ENCODE peak calls at places on chromosomes 12 and 14, in five cellular contexts. One of them, this sample, is unnamed.

GRCh38 chr12:53751336-53752191 is at the start of gene CISTR:
- DNase-seq in H1: no peak
- DNase-seq in A549: no peak
- DNase-seq in neural crest cell: no peak
- DNase-seq in natural killer cell: peak
- DNase-seq in this sample: no peak

GRCh38 chr12:120588948-120589930 is 8.0 kb upstream of the POP5 start:
- DNase-seq in H1: no peak
- DNase-seq in A549: no peak
- DNase-seq in natural killer cell: no peak
- DNase-seq in neural crest cell: no peak
- DNase-seq in this sample: no peak

GRCh38 chr12:1580526-1580925 is 13.9 kb downstream of the FBXL14 start:
- DNase-seq in A549: no peak
- DNase-seq in neural crest cell: no peak
- DNase-seq in natural killer cell: no peak
- DNase-seq in H1: no peak
- DNase-seq in this sample: no peak

GRCh38 chr12:101927999-101928398 is 50.6 kb downstream of the DRAM1 start:
- DNase-seq in neural crest cell: no peak
- DNase-seq in A549: no peak
- DNase-seq in H1: no peak
- DNase-seq in natural killer cell: no peak
- DNase-seq in this sample: no peak

GRCh38 chr12:42090899-42091298 is 53.8 kb downstream of the GXYLT1 start:
- DNase-seq in H1: no peak
- DNase-seq in neural crest cell: no peak
- DNase-seq in natural killer cell: no peak
- DNase-seq in A549: no peak
- DNase-seq in this sample: no peak

GRCh38 chr12:2360630-2361170 is 307.9 kb downstream of the CACNA1C start:
- DNase-seq in natural killer cell: no peak
- DNase-seq in H1: no peak
- DNase-seq in neural crest cell: no peak
- DNase-seq in A549: no peak
- DNase-seq in this sample: no peak

GRCh38 chr14:75960219-75960618 is 21.6 kb downstream of the TGFB3 start:
- DNase-seq in A549: no peak
- DNase-seq in neural crest cell: no peak
- DNase-seq in natural killer cell: no peak
- DNase-seq in H1: no peak
- DNase-seq in this sample: no peak

GRCh38 chr14:59490756-59491155 is 6.4 kb downstream of the JKAMP start:
- DNase-seq in natural killer cell: no peak
- DNase-seq in neural crest cell: no peak
- DNase-seq in A549: no peak
- DNase-seq in H1: no peak
- DNase-seq in this sample: no peak

GRCh38 chr12:2183556-2184541 is 131.1 kb downstream of the CACNA1C start:
- DNase-seq in natural killer cell: no peak
- DNase-seq in neural crest cell: no peak
- DNase-seq in A549: peak
- DNase-seq in H1: no peak
- DNase-seq in this sample: no peak

GRCh38 chr14:73383356-73383755 is 75.0 kb downstream of the NUMB start:
- DNase-seq in natural killer cell: no peak
- DNase-seq in neural crest cell: no peak
- DNase-seq in A549: no peak
- DNase-seq in H1: no peak
- DNase-seq in this sample: no peak

GRCh38 chr12:104736307-104736706 is 221.8 kb downstream of the SLC41A2 start:
- DNase-seq in A549: no peak
- DNase-seq in neural crest cell: no peak
- DNase-seq in H1: no peak
- DNase-seq in natural killer cell: no peak
- DNase-seq in this sample: no peak

GRCh38 chr12:132329036-132329738 is at the start of gene GALNT9:
- DNase-seq in A549: no peak
- DNase-seq in neural crest cell: peak
- DNase-seq in natural killer cell: no peak
- DNase-seq in H1: no peak
- DNase-seq in this sample: no peak

GRCh38 chr14:105250008-105250366 is 1.7 kb downstream of the BTBD6 start:
- DNase-seq in neural crest cell: no peak
- DNase-seq in H1: no peak
- DNase-seq in A549: no peak
- DNase-seq in natural killer cell: no peak
- DNase-seq in this sample: no peak

GRCh38 chr12:44774815-44775411 is 101.2 kb downstream of the NELL2 start:
- DNase-seq in H1: peak
- DNase-seq in neural crest cell: peak
- DNase-seq in natural killer cell: peak
- DNase-seq in A549: peak
- DNase-seq in this sample: no peak

DNA sequence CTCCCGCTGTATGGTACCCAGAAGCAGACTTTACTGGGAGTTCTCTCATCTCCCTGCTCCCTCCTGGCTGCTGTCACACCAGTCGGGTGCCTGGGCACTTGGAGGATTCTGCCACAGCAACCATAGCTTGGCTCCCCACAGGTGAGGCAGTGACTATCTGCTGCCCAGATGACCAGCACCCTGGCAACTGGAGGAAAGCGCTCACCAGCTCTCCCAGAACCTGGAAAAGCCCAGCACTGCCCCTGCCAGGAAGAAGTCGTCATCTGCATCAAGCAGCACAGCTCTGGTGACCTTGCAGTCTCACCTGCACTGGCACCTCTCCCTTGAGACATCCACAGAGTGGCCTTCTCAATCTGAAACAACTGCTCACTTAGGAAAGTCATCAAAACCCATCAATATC is 31.9 kb upstream of the TC2N start:
- DNase-seq in neural crest cell: no peak
- DNase-seq in H1: no peak
- DNase-seq in natural killer cell: no peak
- DNase-seq in A549: peak
- DNase-seq in this sample: no peak
- TF ChIP-seq CTCF in neural crest cell: no peak
- TF ChIP-seq CTCF in H1: peak
- TF ChIP-seq CTCF in natural killer cell: no peak
- TF ChIP-seq CTCF in A549: no peak
- TF ChIP-seq CTCF in this sample: no peak

GRCh38 chr12:106228320-106228710 is 19.5 kb downstream of the CKAP4 start:
- DNase-seq in natural killer cell: no peak
- DNase-seq in H1: no peak
- DNase-seq in A549: no peak
- DNase-seq in neural crest cell: no peak
- DNase-seq in this sample: no peak

GRCh38 chr12:106224392-106224706 is 23.5 kb downstream of the CKAP4 start:
- DNase-seq in neural crest cell: no peak
- DNase-seq in natural killer cell: no peak
- DNase-seq in A549: no peak
- DNase-seq in H1: no peak
- DNase-seq in this sample: no peak

GRCh38 chr12:106229036-106229591 is 18.7 kb downstream of the CKAP4 start:
- DNase-seq in H1: no peak
- DNase-seq in A549: no peak
- DNase-seq in natural killer cell: no peak
- DNase-seq in neural crest cell: no peak
- DNase-seq in this sample: no peak

GRCh38 chr12:106227641-106228319 is 20.0 kb downstream of the CKAP4 start:
- DNase-seq in natural killer cell: no peak
- DNase-seq in H1: no peak
- DNase-seq in A549: peak
- DNase-seq in neural crest cell: no peak
- DNase-seq in this sample: peak

DNA sequence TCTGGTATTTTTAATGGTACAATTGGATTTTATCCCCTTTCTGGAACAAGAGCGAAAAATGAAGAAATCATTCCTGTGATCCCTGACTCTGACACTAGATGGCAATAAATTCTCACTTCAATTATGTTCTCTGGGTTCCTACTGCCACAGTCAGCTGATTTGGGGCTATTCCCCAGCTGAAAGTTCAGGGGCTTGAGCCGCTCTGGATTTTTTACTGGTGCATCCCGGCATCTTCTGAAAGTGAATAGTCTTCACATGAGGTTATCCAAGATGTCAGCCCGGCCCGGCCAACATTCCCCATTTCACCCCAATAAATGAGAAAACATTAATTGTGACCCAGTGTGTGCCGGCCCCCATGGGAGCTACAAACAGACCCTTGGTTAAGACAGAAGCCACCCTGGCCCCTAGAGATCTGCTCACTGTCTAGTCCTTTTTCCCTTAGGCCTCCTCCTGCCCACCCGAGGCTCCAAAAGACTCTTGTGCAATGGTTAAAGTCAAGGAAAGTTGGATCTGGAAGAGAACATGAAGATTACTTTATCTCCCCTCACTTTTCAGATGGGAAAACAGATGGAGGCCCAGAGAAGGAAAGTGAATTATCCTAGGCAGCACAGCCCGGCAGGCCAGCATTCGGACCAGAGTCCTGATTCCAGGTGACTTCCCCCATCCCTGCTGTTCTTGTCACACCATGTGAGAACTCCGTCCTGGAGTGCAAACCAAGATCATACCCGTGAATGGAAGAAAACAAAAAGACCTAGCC is 20.8 kb downstream of the CKAP4 start:
- DNase-seq in neural crest cell: peak
- DNase-seq in H1: no peak
- DNase-seq in A549: peak
- DNase-seq in natural killer cell: no peak
- DNase-seq in this sample: no peak
- TF ChIP-seq CTCF in neural crest cell: peak
- TF ChIP-seq CTCF in H1: peak
- TF ChIP-seq CTCF in A549: peak
- TF ChIP-seq CTCF in natural killer cell: peak
- TF ChIP-seq CTCF in this sample: peak

GRCh38 chr14:96304956-96305355 is 48.9 kb downstream of the BDKRB1 start:
- DNase-seq in natural killer cell: no peak
- DNase-seq in neural crest cell: peak
- DNase-seq in H1: peak
- DNase-seq in A549: peak
- DNase-seq in this sample: no peak

GRCh38 chr14:96299441-96299840 is 43.4 kb downstream of the BDKRB1 start:
- DNase-seq in H1: no peak
- DNase-seq in natural killer cell: no peak
- DNase-seq in neural crest cell: no peak
- DNase-seq in A549: no peak
- DNase-seq in this sample: no peak

GRCh38 chr14:96309128-96309906 is 53.3 kb downstream of the BDKRB1 start:
- DNase-seq in natural killer cell: no peak
- DNase-seq in H1: no peak
- DNase-seq in A549: peak
- DNase-seq in neural crest cell: no peak
- DNase-seq in this sample: no peak

GRCh38 chr14:96307434-96307833 is 51.4 kb downstream of the BDKRB1 start:
- DNase-seq in A549: peak
- DNase-seq in natural killer cell: no peak
- DNase-seq in neural crest cell: no peak
- DNase-seq in H1: no peak
- DNase-seq in this sample: no peak

DNA sequence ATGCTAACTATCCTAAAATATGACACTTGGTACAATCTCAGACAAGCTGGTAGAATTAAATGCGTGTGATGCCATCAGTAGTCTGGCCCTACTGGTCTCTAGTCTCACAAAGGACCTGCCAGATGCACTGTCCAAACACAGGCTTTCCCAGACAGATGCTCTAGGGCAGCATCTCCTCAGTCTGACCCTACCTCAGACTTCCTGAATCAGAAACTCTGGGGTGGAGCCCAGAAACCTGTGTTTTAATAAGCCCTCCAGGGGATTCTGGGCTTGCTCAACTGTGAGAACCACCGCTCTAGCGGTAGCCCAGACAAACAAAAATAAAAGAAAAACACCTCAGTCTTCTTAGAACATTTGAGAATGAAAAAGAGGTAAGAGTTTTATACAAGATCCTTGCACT is 48.0 kb downstream of the BDKRB1 start:
- DNase-seq in H1: no peak
- DNase-seq in natural killer cell: no peak
- DNase-seq in A549: no peak
- DNase-seq in neural crest cell: no peak
- DNase-seq in this sample: no peak
- TF ChIP-seq CTCF in H1: no peak
- TF ChIP-seq CTCF in natural killer cell: no peak
- TF ChIP-seq CTCF in A549: no peak
- TF ChIP-seq CTCF in neural crest cell: no peak
- TF ChIP-seq CTCF in this sample: no peak

GRCh38 chr14:100526057-100526456 is 61.2 kb downstream of the BEGAIN start:
- DNase-seq in A549: no peak
- DNase-seq in H1: no peak
- DNase-seq in natural killer cell: peak
- DNase-seq in neural crest cell: no peak
- DNase-seq in this sample: no peak

GRCh38 chr14:100524233-100524932 is 62.8 kb downstream of the BEGAIN start:
- DNase-seq in neural crest cell: no peak
- DNase-seq in H1: no peak
- DNase-seq in A549: no peak
- DNase-seq in natural killer cell: peak
- DNase-seq in this sample: no peak

GRCh38 chr14:100525615-100526014 is 61.6 kb downstream of the BEGAIN start:
- DNase-seq in A549: no peak
- DNase-seq in H1: no peak
- DNase-seq in natural killer cell: peak
- DNase-seq in neural crest cell: no peak
- DNase-seq in this sample: no peak

GRCh38 chr14:100523536-100524025 is 63.6 kb downstream of the BEGAIN start:
- DNase-seq in neural crest cell: no peak
- DNase-seq in A549: no peak
- DNase-seq in H1: no peak
- DNase-seq in natural killer cell: peak
- DNase-seq in this sample: no peak

GRCh38 chr14:100524933-100525243 is 62.3 kb downstream of the BEGAIN start:
- DNase-seq in natural killer cell: peak
- DNase-seq in A549: peak
- DNase-seq in neural crest cell: peak
- DNase-seq in H1: no peak
- DNase-seq in this sample: no peak
- TF ChIP-seq CTCF in natural killer cell: peak
- TF ChIP-seq CTCF in A549: peak
- TF ChIP-seq CTCF in neural crest cell: peak
- TF ChIP-seq CTCF in H1: peak
- TF ChIP-seq CTCF in this sample: no peak